ENCODE peak calls at places on chromosomes 7 and 10, in seven cellular contexts. N is uterus; Z is stimulated activated naive CD8-positive, alpha-beta T cell treated with anti-CD3 and anti-CD28 coated beads, Interleukin-15, Interleukin-2, amounts not matched to agents 100 U/mL and 50 U/mL, for 24 hours; M is Panc1; Q is mesenteric fat pad; D is ACHN; G is posterior cingulate gyrus. J is an unnamed sample.

GRCh38 chr10:130459851-130460490 is 323.8 kb downstream of the GLRX3 start:
- DNase-seq in D (no peak), N (no peak), M (no peak), Z (no peak), G (no peak), Q (peak; percentile 59), J (no peak)

GRCh38 chr10:71623986-71624291 is 95.6 kb downstream of the C10orf105 start:
- DNase-seq in M (no peak), N (no peak), D (no peak), Q (no peak), G (no peak), Z (no peak), J (no peak)

GRCh38 chr7:92135100-92135429 is 788 bp upstream of the CYP51A1 start:
- DNase-seq in Z (peak; percentile 15), N (no peak), D (peak; percentile 44), Q (no peak), G (no peak), M (peak; percentile 27), J (peak; percentile 30)

GRCh38 chr10:65945071-65945470 is 980.8 kb upstream of the LRRTM3 start:
- DNase-seq in Q (no peak), N (no peak), Z (no peak), D (no peak), G (no peak), M (no peak), J (no peak)

GRCh38 chr7:98930921-98931320 is 52.6 kb downstream of the TRRAP start:
- DNase-seq in Z (no peak), N (no peak), G (no peak), M (no peak), D (no peak), Q (no peak), J (peak; percentile 52)

GRCh38 chr7:74483402-74484336 is 30.0 kb downstream of the GTF2IRD1 start:
- DNase-seq in N (no peak), Q (no peak), Z (no peak), D (peak; percentile 100), G (no peak), M (no peak), J (no peak)

GRCh38 chr7:85156661-85157213 is 30.1 kb downstream of the SEMA3D start:
- DNase-seq in Z (no peak), G (no peak), D (no peak), Q (no peak), M (no peak), N (no peak), J (no peak)

GRCh38 chr7:159098795-159099194 is 45.9 kb downstream of the VIPR2 start:
- DNase-seq in Q (peak; percentile 89), M (no peak), Z (no peak), N (peak; percentile 59), G (no peak), D (no peak), J (no peak)

GRCh38 chr10:73874267-73875138 is at the start of gene CAMK2G:
- DNase-seq in G (peak; percentile 60), Q (peak; percentile 94), Z (peak; percentile 83), M (no peak), N (peak; percentile 82), D (peak; percentile 91), J (peak; percentile 89)

GRCh38 chr7:98826811-98827231 is 43.0 kb downstream of the TMEM130 start:
- DNase-seq in Q (no peak), M (no peak), N (peak; percentile 48), D (no peak), Z (no peak), G (peak; percentile 49), J (no peak)

GRCh38 chr7:55515569-55516279 is 56.6 kb downstream of the VOPP1 start:
- DNase-seq in G (no peak), M (no peak), Q (peak; percentile 62), N (no peak), Z (no peak), D (no peak), J (peak; percentile 53)

GRCh38 chr10:14184841-14185500 is 145.8 kb downstream of the FRMD4A start:
- DNase-seq in Q (no peak), G (no peak), D (no peak), N (no peak), Z (peak; percentile 48), M (no peak), J (peak; percentile 79)

GRCh38 chr7:132205515-132205914 is 370.8 kb downstream of the PLXNA4 start:
- DNase-seq in Z (no peak), Q (peak; percentile 45), D (no peak), G (no peak), M (no peak), N (no peak), J (no peak)

GRCh38 chr10:34015700-34016099 is 681.2 kb upstream of the NRP1 start:
- DNase-seq in G (no peak), Z (no peak), M (no peak), D (no peak), N (no peak), Q (no peak), J (no peak)

GRCh38 chr10:122688293-122688989 is 11.2 kb downstream of the C10orf120 start:
- DNase-seq in D (no peak), G (no peak), Q (no peak), N (no peak), Z (no peak), M (no peak), J (no peak)

GRCh38 chr7:64867863-64868440 is 35.1 kb upstream of the ZNF273 start:
- DNase-seq in G (no peak), N (no peak), M (no peak), Z (no peak), Q (no peak), D (no peak), J (no peak)

GRCh38 chr7:1596181-1597043 is 26.6 kb upstream of the PSMG3 start:
- DNase-seq in D (no peak), Q (no peak), N (no peak), Z (no peak), M (no peak), G (no peak), J (no peak)

GRCh38 chr10:131224106-131224505 is 87.4 kb downstream of the TCERG1L start:
- DNase-seq in Q (no peak), N (no peak), G (no peak), M (no peak), Z (no peak), D (no peak), J (no peak)

GRCh38 chr7:30264052-30264451 is 20.3 kb upstream of the ZNRF2 start:
- DNase-seq in D (no peak), Q (no peak), G (no peak), N (no peak), M (no peak), Z (no peak), J (no peak)

GRCh38 chr10:18334116-18334867 is 194.1 kb downstream of the CACNB2 start:
- DNase-seq in D (no peak), Z (no peak), N (no peak), Q (no peak), M (no peak), G (no peak), J (no peak)

GRCh38 chr10:93837783-93838677 is 55.7 kb upstream of the SLC35G1 start:
- DNase-seq in Q (no peak), D (no peak), G (no peak), M (no peak), Z (no peak), N (no peak), J (no peak)

J was measured in activated CD4-positive, alpha-beta memory T cell treated with anti-CD3 and anti-CD28 coated beads for 36 hours.